ENCODE peak calls at places on chromosomes 2 and 18, in seven cellular contexts. Q is nucleus accumbens; E is MG63; W is NCI-H187; U is central memory CD8-positive, alpha-beta T cell; J is kidney glomerular epithelial cell; H is left ventricle myocardium superior. R is an unnamed sample.

GRCh38 chr2:66317268-66317899 is 117.5 kb upstream of the MEIS1 start:
- DNase-seq in Q (no peak), E (no peak), W (no peak), U (no peak), J (no peak), H (no peak), R (no peak)

GRCh38 chr2:24824966-24825882 is 32.0 kb downstream of the CENPO start:
- DNase-seq in Q (no peak), E (no peak), W (no peak), U (no peak), J (no peak), H (no peak), R (peak; percentile 61)

GRCh38 chr2:61889212-61889956 is 928 bp upstream of the CCT4 start:
- DNase-seq in Q (no peak), E (no peak), W (no peak), U (no peak), J (no peak), H (no peak), R (no peak)

GRCh38 chr18:44917865-44918476 is 237.3 kb downstream of the SETBP1 start:
- DNase-seq in Q (no peak), E (no peak), W (no peak), U (no peak), J (no peak), H (no peak), R (no peak)

GRCh38 chr2:237482485-237482884 is 4.6 kb upstream of the MLPH start:
- DNase-seq in Q (no peak), E (no peak), W (no peak), U (no peak), J (no peak), H (peak; percentile 88), R (no peak)

GRCh38 chr18:37317486-37317885 is 248.1 kb downstream of the CELF4 start:
- DNase-seq in Q (no peak), E (no peak), W (no peak), U (no peak), J (no peak), H (no peak), R (no peak)

GRCh38 chr2:179376881-179377280 is 112.2 kb upstream of the SESTD1 start:
- DNase-seq in Q (no peak), E (no peak), W (no peak), U (no peak), J (no peak), H (no peak), R (no peak)

GRCh38 chr2:60516383-60516811 is 37.1 kb downstream of the BCL11A start:
- DNase-seq in Q (no peak), E (peak; percentile 33), W (no peak), U (no peak), J (no peak), H (no peak), R (no peak)

GRCh38 chr2:128486640-128487375 is 168.1 kb upstream of the HS6ST1 start:
- DNase-seq in Q (no peak), E (no peak), W (no peak), U (no peak), J (no peak), H (no peak), R (no peak)

GRCh38 chr18:61854578-61854977 is 38.2 kb downstream of the RNF152 start:
- DNase-seq in Q (no peak), E (no peak), W (no peak), U (no peak), J (no peak), H (no peak), R (no peak)